ENCODE peak calls at places on chromosomes 4 and X, in four cellular contexts. One of them, this sample, is unnamed.

GRCh38 chr4:184163813-184164212 is 53.9 kb downstream of the ENPP6 start:
- DNase-seq in neural crest cell: peak
- DNase-seq in foreskin fibroblast: peak
- DNase-seq in PC-9: peak
- DNase-seq in this sample: peak

GRCh38 chrX:75603833-75604232 is 81.0 kb upstream of the ZDHHC15 start:
- DNase-seq in PC-9: no peak
- DNase-seq in foreskin fibroblast: peak
- DNase-seq in neural crest cell: no peak
- DNase-seq in this sample: no peak

GRCh38 chr4:151772322-151772721 is 11.5 kb upstream of the GATB start:
- DNase-seq in foreskin fibroblast: no peak
- DNase-seq in PC-9: no peak
- DNase-seq in neural crest cell: no peak
- DNase-seq in this sample: no peak

GRCh38 chrX:17414057-17414658 is 39.2 kb downstream of the NHS start:
- DNase-seq in neural crest cell: no peak
- DNase-seq in PC-9: peak
- DNase-seq in foreskin fibroblast: no peak
- DNase-seq in this sample: no peak

GRCh38 chr4:5995901-5996623 is 22.2 kb downstream of the C4orf50 start:
- DNase-seq in PC-9: no peak
- DNase-seq in foreskin fibroblast: no peak
- DNase-seq in neural crest cell: no peak
- DNase-seq in this sample: no peak

GRCh38 chr4:169305173-169305572 is 34.4 kb upstream of the SH3RF1 start:
- DNase-seq in neural crest cell: no peak
- DNase-seq in foreskin fibroblast: no peak
- DNase-seq in PC-9: no peak
- DNase-seq in this sample: no peak

GRCh38 chrX:46953137-46953527 is 40.9 kb downstream of the JADE3 start:
- DNase-seq in neural crest cell: no peak
- DNase-seq in foreskin fibroblast: no peak
- DNase-seq in PC-9: no peak
- DNase-seq in this sample: no peak

GRCh38 chr4:136893638-136894037 is 638.7 kb downstream of the PCDH18 start:
- DNase-seq in foreskin fibroblast: no peak
- DNase-seq in PC-9: no peak
- DNase-seq in neural crest cell: no peak
- DNase-seq in this sample: no peak

GRCh38 chrX:19886888-19887531 is 390 bp downstream of the SH3KBP1 start:
- DNase-seq in PC-9: no peak
- DNase-seq in foreskin fibroblast: peak
- DNase-seq in neural crest cell: peak
- DNase-seq in this sample: peak

GRCh38 chrX:65596270-65596669 is 61.7 kb upstream of the LAS1L start:
- DNase-seq in neural crest cell: no peak
- DNase-seq in PC-9: no peak
- DNase-seq in foreskin fibroblast: peak
- DNase-seq in this sample: no peak

GRCh38 chrX:34288782-34289181 is 156.7 kb upstream of the FAM47A start:
- DNase-seq in foreskin fibroblast: no peak
- DNase-seq in neural crest cell: no peak
- DNase-seq in PC-9: no peak
- DNase-seq in this sample: no peak

GRCh38 chr4:90990298-90990697 is 863.1 kb downstream of the CCSER1 start:
- DNase-seq in foreskin fibroblast: no peak
- DNase-seq in PC-9: no peak
- DNase-seq in neural crest cell: no peak
- DNase-seq in this sample: no peak

GRCh38 chr4:155667538-155668511 is 1.2 kb downstream of the GUCY1A1 start:
- DNase-seq in PC-9: peak
- DNase-seq in foreskin fibroblast: peak
- DNase-seq in neural crest cell: peak
- DNase-seq in this sample: peak

GRCh38 chrX:8738588-8739189 is 6.8 kb upstream of the ANOS1 start:
- DNase-seq in neural crest cell: peak
- DNase-seq in PC-9: peak
- DNase-seq in foreskin fibroblast: peak
- DNase-seq in this sample: no peak

GRCh38 chr4:139084425-139085093 is 69.0 kb downstream of the NOCT start:
- DNase-seq in foreskin fibroblast: no peak
- DNase-seq in neural crest cell: no peak
- DNase-seq in PC-9: no peak
- DNase-seq in this sample: no peak

GRCh38 chrX:121863976-121864375 is 816.6 kb downstream of the GLUD2 start:
- DNase-seq in PC-9: no peak
- DNase-seq in neural crest cell: no peak
- DNase-seq in foreskin fibroblast: no peak
- DNase-seq in this sample: no peak

GRCh38 chrX:24498975-24499374 is 33.9 kb downstream of the PDK3 start:
- DNase-seq in foreskin fibroblast: peak
- DNase-seq in PC-9: no peak
- DNase-seq in neural crest cell: no peak
- DNase-seq in this sample: no peak

GRCh38 chr4:622071-622995 is 3.0 kb upstream of the PDE6B start:
- DNase-seq in foreskin fibroblast: peak
- DNase-seq in neural crest cell: no peak
- DNase-seq in PC-9: no peak
- DNase-seq in this sample: no peak

GRCh38 chr4:53196872-53197759 is 168.7 kb downstream of the SCFD2 start:
- DNase-seq in PC-9: no peak
- DNase-seq in neural crest cell: no peak
- DNase-seq in foreskin fibroblast: peak
- DNase-seq in this sample: no peak

GRCh38 chrX:65932173-65933084 is 107.5 kb downstream of the VSIG4 start:
- DNase-seq in neural crest cell: peak
- DNase-seq in foreskin fibroblast: no peak
- DNase-seq in PC-9: peak
- DNase-seq in this sample: no peak

GRCh38 chrX:45138525-45138924 is 62.2 kb downstream of the DIPK2B start:
- DNase-seq in neural crest cell: no peak
- DNase-seq in PC-9: no peak
- DNase-seq in foreskin fibroblast: no peak
- DNase-seq in this sample: no peak

GRCh38 chr4:23036503-23036902 is 343.8 kb downstream of the GBA3 start:
- DNase-seq in neural crest cell: no peak
- DNase-seq in PC-9: no peak
- DNase-seq in foreskin fibroblast: no peak
- DNase-seq in this sample: no peak

GRCh38 chr4:83558693-83559092 is 22.8 kb downstream of the GPAT3 start:
- DNase-seq in foreskin fibroblast: peak
- DNase-seq in PC-9: no peak
- DNase-seq in neural crest cell: no peak
- DNase-seq in this sample: no peak

GRCh38 chrX:134235236-134235635 is 1.7 kb upstream of the CCDC160 start:
- DNase-seq in foreskin fibroblast: no peak
- DNase-seq in neural crest cell: no peak
- DNase-seq in PC-9: no peak
- DNase-seq in this sample: no peak

GRCh38 chr4:18422685-18423084 is 401.1 kb upstream of the LCORL start:
- DNase-seq in neural crest cell: no peak
- DNase-seq in foreskin fibroblast: no peak
- DNase-seq in PC-9: no peak
- DNase-seq in this sample: no peak

GRCh38 chrX:40273356-40274050 is 175.7 kb upstream of the BCOR start:
- DNase-seq in PC-9: no peak
- DNase-seq in foreskin fibroblast: no peak
- DNase-seq in neural crest cell: no peak
- DNase-seq in this sample: no peak

GRCh38 chr4:10354225-10354624 is 103.0 kb downstream of the ZNF518B start:
- DNase-seq in neural crest cell: no peak
- DNase-seq in foreskin fibroblast: no peak
- DNase-seq in PC-9: no peak
- DNase-seq in this sample: no peak

GRCh38 chrX:353566-354535 is 32.9 kb downstream of the PPP2R3B start:
- DNase-seq in neural crest cell: no peak
- DNase-seq in PC-9: no peak
- DNase-seq in foreskin fibroblast: no peak
- DNase-seq in this sample: no peak

GRCh38 chr4:120209706-120210105 is 143.1 kb upstream of the MAD2L1 start:
- DNase-seq in neural crest cell: no peak
- DNase-seq in foreskin fibroblast: no peak
- DNase-seq in PC-9: no peak
- DNase-seq in this sample: no peak

GRCh38 chr4:70269674-70270073 is 27.3 kb downstream of the CSN3 start:
- DNase-seq in PC-9: no peak
- DNase-seq in foreskin fibroblast: no peak
- DNase-seq in neural crest cell: no peak
- DNase-seq in this sample: no peak

GRCh38 chr4:150173854-150174398 is 95.7 kb downstream of the DCLK2 start:
- DNase-seq in neural crest cell: peak
- DNase-seq in PC-9: no peak
- DNase-seq in foreskin fibroblast: no peak
- DNase-seq in this sample: no peak

GRCh38 chrX:29661290-29661689 is 554.1 kb upstream of the MAGEB2 start:
- DNase-seq in foreskin fibroblast: peak
- DNase-seq in PC-9: no peak
- DNase-seq in neural crest cell: no peak
- DNase-seq in this sample: no peak

GRCh38 chr4:165600959-165601674 is 222.3 kb downstream of the CPE start:
- DNase-seq in PC-9: no peak
- DNase-seq in foreskin fibroblast: no peak
- DNase-seq in neural crest cell: no peak
- DNase-seq in this sample: no peak

GRCh38 chr4:26204249-26204825 is 116.5 kb upstream of the RBPJ start:
- DNase-seq in neural crest cell: no peak
- DNase-seq in foreskin fibroblast: no peak
- DNase-seq in PC-9: no peak
- DNase-seq in this sample: no peak

GRCh38 chr4:24537025-24537424 is 47.3 kb downstream of the DHX15 start:
- DNase-seq in neural crest cell: no peak
- DNase-seq in PC-9: no peak
- DNase-seq in foreskin fibroblast: no peak
- DNase-seq in this sample: no peak

GRCh38 chr4:1039493-1040343 is 28.3 kb downstream of the FGFRL1 start:
- DNase-seq in neural crest cell: no peak
- DNase-seq in PC-9: peak
- DNase-seq in foreskin fibroblast: peak
- DNase-seq in this sample: no peak

GRCh38 chr4:13640149-13640671 is 12.7 kb upstream of the BOD1L1 start:
- DNase-seq in neural crest cell: no peak
- DNase-seq in foreskin fibroblast: peak
- DNase-seq in PC-9: peak
- DNase-seq in this sample: no peak

GRCh38 chr4:86855572-86855971 is 6.4 kb upstream of the SLC10A6 start:
- DNase-seq in PC-9: peak
- DNase-seq in foreskin fibroblast: peak
- DNase-seq in neural crest cell: no peak
- DNase-seq in this sample: no peak

GRCh38 chr4:174764105-174764729 is 64.8 kb downstream of the GLRA3 start:
- DNase-seq in PC-9: no peak
- DNase-seq in foreskin fibroblast: peak
- DNase-seq in neural crest cell: no peak
- DNase-seq in this sample: no peak
- TF ChIP-seq CTCF in PC-9: peak
- TF ChIP-seq CTCF in foreskin fibroblast: peak
- TF ChIP-seq CTCF in neural crest cell: peak
- TF ChIP-seq CTCF in this sample: peak

GRCh38 chrX:99857455-99857854 is 552.6 kb downstream of the PCDH19 start:
- DNase-seq in PC-9: no peak
- DNase-seq in neural crest cell: no peak
- DNase-seq in foreskin fibroblast: no peak
- DNase-seq in this sample: no peak
- TF ChIP-seq CTCF in PC-9: peak
- TF ChIP-seq CTCF in neural crest cell: peak
- TF ChIP-seq CTCF in foreskin fibroblast: no peak
- TF ChIP-seq CTCF in this sample: peak

DNA sequence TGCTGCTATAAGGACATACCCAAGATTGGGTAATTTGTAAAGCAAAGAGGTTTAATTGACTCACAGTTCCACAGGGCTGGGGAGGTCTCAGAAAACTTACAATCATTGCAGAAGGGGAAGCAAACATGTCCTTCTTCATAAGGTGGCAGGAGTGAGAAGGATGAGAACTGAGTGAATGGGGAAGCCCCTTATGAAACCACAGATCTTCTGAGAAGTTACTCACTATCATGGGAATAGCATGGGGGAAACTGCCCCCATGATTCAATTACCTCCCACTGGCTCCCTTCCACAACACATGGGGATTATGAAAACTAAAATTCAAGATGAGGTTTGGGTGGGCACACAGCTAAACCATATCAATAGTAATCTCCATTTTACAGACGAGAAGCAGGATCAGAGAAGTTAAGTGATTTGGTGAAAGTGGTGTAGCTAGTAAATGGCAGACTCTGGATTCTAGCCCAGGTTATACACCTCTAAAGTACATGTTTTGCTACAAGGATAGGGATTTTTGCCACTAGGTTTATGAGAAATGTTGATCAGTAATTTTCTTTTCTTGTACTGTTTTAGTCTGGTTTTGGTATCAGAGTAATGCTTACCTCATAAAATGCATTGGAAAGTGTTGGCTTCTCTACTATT is 47.3 kb upstream of the C1GALT1C1 start:
- DNase-seq in PC-9: no peak
- DNase-seq in neural crest cell: no peak
- DNase-seq in foreskin fibroblast: no peak
- DNase-seq in this sample: no peak
- TF ChIP-seq CTCF in PC-9: no peak
- TF ChIP-seq CTCF in neural crest cell: no peak
- TF ChIP-seq CTCF in foreskin fibroblast: no peak
- TF ChIP-seq CTCF in this sample: no peak

GRCh38 chr4:2697995-2698414 is 58.1 kb downstream of the TNIP2 start:
- DNase-seq in PC-9: no peak
- DNase-seq in foreskin fibroblast: no peak
- DNase-seq in neural crest cell: no peak
- DNase-seq in this sample: no peak

GRCh38 chr4:2698504-2698903 is 57.6 kb downstream of the TNIP2 start:
- DNase-seq in neural crest cell: no peak
- DNase-seq in PC-9: no peak
- DNase-seq in foreskin fibroblast: no peak
- DNase-seq in this sample: no peak

GRCh38 chr4:2694691-2695090 is 61.4 kb downstream of the TNIP2 start:
- DNase-seq in neural crest cell: no peak
- DNase-seq in foreskin fibroblast: no peak
- DNase-seq in PC-9: no peak
- DNase-seq in this sample: no peak

GRCh38 chr4:2695661-2696060 is 60.5 kb downstream of the TNIP2 start:
- DNase-seq in foreskin fibroblast: no peak
- DNase-seq in PC-9: no peak
- DNase-seq in neural crest cell: no peak
- DNase-seq in this sample: no peak

GRCh38 chr4:2696423-2696822 is 59.7 kb downstream of the TNIP2 start:
- DNase-seq in neural crest cell: no peak
- DNase-seq in foreskin fibroblast: no peak
- DNase-seq in PC-9: no peak
- DNase-seq in this sample: no peak
- TF ChIP-seq CTCF in neural crest cell: no peak
- TF ChIP-seq CTCF in foreskin fibroblast: no peak
- TF ChIP-seq CTCF in PC-9: no peak
- TF ChIP-seq CTCF in this sample: no peak

GRCh38 chr4:88456757-88457306 is at the start of gene HERC5:
- DNase-seq in PC-9: peak
- DNase-seq in neural crest cell: peak
- DNase-seq in foreskin fibroblast: peak
- DNase-seq in this sample: peak
- TF ChIP-seq CTCF in PC-9: peak
- TF ChIP-seq CTCF in neural crest cell: peak
- TF ChIP-seq CTCF in foreskin fibroblast: peak
- TF ChIP-seq CTCF in this sample: peak

This sample was measured in progenitor cell of endocrine pancreas.